ENCODE peak calls at places on chromosome 17, in nine cellular contexts. Q is fibroblast of the aortic adventitia, O is suprapubic skin, B is IMR-90, Z is PC-3, F is esophagus squamous epithelium, N is astrocyte of the cerebellum, G is fibroblast of lung, T is thoracic aorta. Y is an unnamed sample.

GRCh38 chr17:57638284-57638683 is 106.8 kb downstream of the CCDC182 start:
- DNase-seq in Q (no peak), O (no peak), B (no peak), Z (no peak), F (no peak), N (no peak), G (no peak), T (no peak), Y (no peak)

GRCh38 chr17:51507444-51507843 is 247.1 kb downstream of the UTP18 start:
- DNase-seq in Q (no peak), O (no peak), B (no peak), Z (no peak), F (no peak), N (no peak), G (no peak), T (no peak), Y (no peak)

GRCh38 chr17:5111402-5112204 is at the start of gene ZNF232:
- DNase-seq in Q (peak), O (peak), B (peak), Z (peak), F (peak), N (peak), G (peak), T (peak), Y (peak)

GRCh38 chr17:60095830-60096229 is 17.1 kb upstream of the HEATR6 start:
- DNase-seq in Q (no peak), O (no peak), B (no peak), Z (no peak), F (no peak), N (no peak), G (no peak), T (no peak), Y (no peak)

GRCh38 chr17:76736349-76737081 is 616 bp downstream of the SRSF2 start:
- DNase-seq in Q (peak), O (peak), B (peak), Z (no peak), F (no peak), N (no peak), G (peak), T (no peak), Y (no peak)

GRCh38 chr17:74842599-74843351 is 16.9 kb downstream of the GRIN2C start:
- DNase-seq in Q (peak), O (no peak), B (peak), Z (peak), F (no peak), N (no peak), G (peak), T (no peak), Y (no peak)

GRCh38 chr17:20045476-20045875 is 36.3 kb downstream of the SPECC1 start:
- DNase-seq in Q (no peak), O (no peak), B (no peak), Z (no peak), F (no peak), N (no peak), G (no peak), T (no peak), Y (no peak)

GRCh38 chr17:61414141-61414935 is 14.7 kb downstream of the TBX2 start:
- DNase-seq in Q (no peak), O (peak), B (no peak), Z (peak), F (no peak), N (no peak), G (peak), T (no peak), Y (no peak)

GRCh38 chr17:13490906-13491502 is 110.7 kb downstream of the HS3ST3A1 start:
- DNase-seq in Q (no peak), O (no peak), B (peak), Z (no peak), F (no peak), N (no peak), G (no peak), T (no peak), Y (no peak)

GRCh38 chr17:10059684-10060211 is 138.7 kb downstream of the GAS7 start:
- DNase-seq in Q (peak), O (peak), B (peak), Z (no peak), F (no peak), N (no peak), G (peak), T (no peak), Y (peak)

GRCh38 chr17:7438050-7438614 is 1.2 kb upstream of the FGF11 start:
- DNase-seq in Q (no peak), O (peak), B (no peak), Z (no peak), F (no peak), N (no peak), G (no peak), T (no peak), Y (no peak)

GRCh38 chr17:21129023-21129681 is 2.4 kb downstream of the DHRS7B start:
- DNase-seq in Q (peak), O (no peak), B (peak), Z (peak), F (no peak), N (peak), G (peak), T (no peak), Y (no peak)

GRCh38 chr17:39791296-39791992 is 53.7 kb downstream of the GRB7 start:
- DNase-seq in Q (no peak), O (no peak), B (no peak), Z (no peak), F (no peak), N (no peak), G (no peak), T (no peak), Y (no peak)

GRCh38 chr17:80927791-80928216 is 63.8 kb upstream of the CHMP6 start:
- DNase-seq in Q (no peak), O (no peak), B (peak), Z (no peak), F (no peak), N (peak), G (no peak), T (no peak), Y (no peak)

GRCh38 chr17:8163978-8164814 is 1.4 kb upstream of the VAMP2 start:
- DNase-seq in Q (peak), O (peak), B (peak), Z (no peak), F (no peak), N (no peak), G (peak), T (no peak), Y (no peak)

GRCh38 chr17:78387982-78388941 is 9.8 kb downstream of the PGS1 start:
- DNase-seq in Q (peak), O (no peak), B (peak), Z (no peak), F (no peak), N (no peak), G (peak), T (no peak), Y (peak)

GRCh38 chr17:9169116-9169515 is 147.8 kb downstream of the NTN1 start:
- DNase-seq in Q (no peak), O (no peak), B (no peak), Z (peak), F (no peak), N (no peak), G (no peak), T (no peak), Y (no peak)

GRCh38 chr17:41308251-41308917 is 725 bp downstream of the KRTAP16-1 start:
- DNase-seq in Q (no peak), O (peak), B (no peak), Z (no peak), F (peak), N (no peak), G (no peak), T (no peak), Y (no peak)

GRCh38 chr17:6752068-6752909 is 3.6 kb upstream of the XAF1 start:
- DNase-seq in Q (peak), O (peak), B (peak), Z (peak), F (no peak), N (peak), G (peak), T (peak), Y (no peak)

GRCh38 chr17:74981979-74982662 is 5.3 kb upstream of the CDR2L start:
- DNase-seq in Q (peak), O (peak), B (peak), Z (peak), F (no peak), N (no peak), G (peak), T (peak), Y (no peak)

GRCh38 chr17:15955793-15956541 is 11.0 kb downstream of the ADORA2B start:
- DNase-seq in Q (no peak), O (no peak), B (no peak), Z (no peak), F (no peak), N (no peak), G (no peak), T (no peak), Y (no peak)

GRCh38 chr17:47280072-47280811 is 26.6 kb downstream of the ITGB3 start:
- DNase-seq in Q (no peak), O (no peak), B (peak), Z (no peak), F (no peak), N (no peak), G (no peak), T (no peak), Y (no peak)

GRCh38 chr17:19876524-19877161 is 8.9 kb upstream of the ULK2 start:
- DNase-seq in Q (no peak), O (peak), B (no peak), Z (no peak), F (no peak), N (no peak), G (no peak), T (no peak), Y (no peak)

GRCh38 chr17:61200349-61200735 is 199.3 kb upstream of the TBX2 start:
- DNase-seq in Q (no peak), O (no peak), B (peak), Z (peak), F (no peak), N (no peak), G (peak), T (no peak), Y (no peak)

GRCh38 chr17:7260151-7260550 is 2.1 kb downstream of the CLDN7 start:
- DNase-seq in Q (no peak), O (no peak), B (no peak), Z (no peak), F (no peak), N (no peak), G (no peak), T (no peak), Y (no peak)

GRCh38 chr17:63477471-63478440 is 895 bp downstream of the ACE start:
- DNase-seq in Q (no peak), O (no peak), B (no peak), Z (peak), F (no peak), N (no peak), G (no peak), T (no peak), Y (no peak)

GRCh38 chr17:60534613-60535157 is 8.6 kb upstream of the APPBP2 start:
- DNase-seq in Q (no peak), O (no peak), B (no peak), Z (no peak), F (no peak), N (no peak), G (no peak), T (no peak), Y (no peak)

GRCh38 chr17:66411498-66411897 is 109.1 kb downstream of the PRKCA start:
- DNase-seq in Q (no peak), O (no peak), B (no peak), Z (no peak), F (no peak), N (no peak), G (no peak), T (no peak), Y (no peak)

GRCh38 chr17:80071116-80071980 is 30.0 kb upstream of the GAA start:
- DNase-seq in Q (peak), O (no peak), B (peak), Z (no peak), F (no peak), N (peak), G (peak), T (peak), Y (no peak)

GRCh38 chr17:6269474-6269873 is 165.4 kb downstream of the AIPL1 start:
- DNase-seq in Q (peak), O (no peak), B (peak), Z (peak), F (no peak), N (peak), G (peak), T (no peak), Y (no peak)

GRCh38 chr17:83109386-83109785 is 30.0 kb downstream of the METRNL start:
- DNase-seq in Q (no peak), O (no peak), B (no peak), Z (no peak), F (no peak), N (no peak), G (no peak), T (no peak), Y (no peak)

GRCh38 chr17:83111516-83112282 is 32.3 kb downstream of the METRNL start:
- DNase-seq in Q (no peak), O (no peak), B (no peak), Z (no peak), F (no peak), N (no peak), G (no peak), T (no peak), Y (no peak)

GRCh38 chr17:83108709-83109108 is 29.3 kb downstream of the METRNL start:
- DNase-seq in Q (no peak), O (no peak), B (no peak), Z (no peak), F (no peak), N (no peak), G (no peak), T (no peak), Y (no peak)

GRCh38 chr17:83109793-83110645 is 30.6 kb downstream of the METRNL start:
- DNase-seq in Q (peak), O (peak), B (peak), Z (peak), F (peak), N (peak), G (peak), T (peak), Y (no peak)

DNA sequence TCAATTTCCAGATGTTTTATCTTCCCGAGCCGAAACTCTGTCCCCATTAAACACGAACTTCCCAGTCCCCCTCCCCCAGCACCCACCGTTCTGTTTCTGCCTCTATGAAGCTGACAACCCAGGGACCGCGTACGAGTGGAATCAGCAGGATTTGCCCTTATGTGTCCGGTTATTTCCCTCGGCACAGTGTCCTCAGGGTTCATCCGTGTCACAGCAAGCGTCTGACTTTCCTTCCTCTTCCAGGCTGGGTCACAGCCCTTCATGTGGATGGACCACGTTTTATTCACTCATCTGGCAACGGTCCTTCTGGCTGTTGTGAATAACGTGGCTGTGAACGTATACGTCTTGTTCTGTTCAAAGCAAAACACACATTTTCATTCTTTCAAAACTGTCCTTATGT is 31.3 kb downstream of the METRNL start:
- DNase-seq in Q (peak), O (no peak), B (peak), Z (no peak), F (no peak), N (no peak), G (peak), T (no peak), Y (no peak)
- H3K4me3 ChIP-seq in Q (peak), O (peak), B (no peak), Z (peak), F (peak), N (no peak), G (peak), T (peak), Y (no peak)

DNA sequence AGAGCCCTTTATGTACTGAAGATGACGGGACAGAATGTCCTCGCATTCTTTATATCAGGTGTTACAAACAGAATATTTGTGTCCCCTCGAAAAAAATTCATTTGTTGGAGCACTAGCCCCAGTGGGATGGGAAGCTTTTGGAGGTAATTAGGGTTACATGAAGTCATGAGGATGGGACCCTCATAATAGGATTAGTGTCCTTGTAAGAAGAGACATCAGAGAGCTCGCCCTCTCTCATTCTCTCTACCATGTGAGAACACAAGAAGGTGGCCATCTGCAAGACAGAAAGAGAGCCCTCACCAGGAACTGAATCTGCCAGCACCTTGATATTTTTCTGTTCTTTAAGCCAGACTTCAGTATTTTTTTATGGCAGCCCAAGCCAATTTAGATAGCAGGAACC is 72.4 kb downstream of the SLC39A11 start:
- DNase-seq in Q (no peak), O (no peak), B (no peak), Z (no peak), F (no peak), N (no peak), G (no peak), T (no peak), Y (no peak)
- TF ChIP-seq CTCF in Q (no peak), O (no peak), B (no peak), Z (no peak), F (no peak), N (no peak), G (no peak), T (no peak), Y (no peak)

GRCh38 chr17:42673885-42674754 is 2.7 kb downstream of the PLEKHH3 start:
- DNase-seq in Q (peak), O (peak), B (peak), Z (no peak), F (no peak), N (no peak), G (peak), T (no peak), Y (no peak)
- H3K4me3 ChIP-seq in Q (peak), O (peak), B (peak), Z (peak), F (peak), N (peak), G (peak), T (peak), Y (peak)

GRCh38 chr17:37768438-37768837 is 23.6 kb upstream of the HNF1B start:
- DNase-seq in Q (no peak), O (no peak), B (no peak), Z (no peak), F (no peak), N (no peak), G (no peak), T (no peak), Y (no peak)

GRCh38 chr17:37774508-37774907 is 29.6 kb upstream of the HNF1B start:
- DNase-seq in Q (no peak), O (no peak), B (no peak), Z (no peak), F (no peak), N (no peak), G (no peak), T (no peak), Y (peak)

GRCh38 chr17:37772982-37773381 is 28.1 kb upstream of the HNF1B start:
- DNase-seq in Q (no peak), O (no peak), B (no peak), Z (no peak), F (no peak), N (no peak), G (no peak), T (no peak), Y (no peak)

GRCh38 chr17:37769050-37769449 is 24.2 kb upstream of the HNF1B start:
- DNase-seq in Q (no peak), O (no peak), B (no peak), Z (no peak), F (no peak), N (no peak), G (no peak), T (no peak), Y (no peak)

DNA sequence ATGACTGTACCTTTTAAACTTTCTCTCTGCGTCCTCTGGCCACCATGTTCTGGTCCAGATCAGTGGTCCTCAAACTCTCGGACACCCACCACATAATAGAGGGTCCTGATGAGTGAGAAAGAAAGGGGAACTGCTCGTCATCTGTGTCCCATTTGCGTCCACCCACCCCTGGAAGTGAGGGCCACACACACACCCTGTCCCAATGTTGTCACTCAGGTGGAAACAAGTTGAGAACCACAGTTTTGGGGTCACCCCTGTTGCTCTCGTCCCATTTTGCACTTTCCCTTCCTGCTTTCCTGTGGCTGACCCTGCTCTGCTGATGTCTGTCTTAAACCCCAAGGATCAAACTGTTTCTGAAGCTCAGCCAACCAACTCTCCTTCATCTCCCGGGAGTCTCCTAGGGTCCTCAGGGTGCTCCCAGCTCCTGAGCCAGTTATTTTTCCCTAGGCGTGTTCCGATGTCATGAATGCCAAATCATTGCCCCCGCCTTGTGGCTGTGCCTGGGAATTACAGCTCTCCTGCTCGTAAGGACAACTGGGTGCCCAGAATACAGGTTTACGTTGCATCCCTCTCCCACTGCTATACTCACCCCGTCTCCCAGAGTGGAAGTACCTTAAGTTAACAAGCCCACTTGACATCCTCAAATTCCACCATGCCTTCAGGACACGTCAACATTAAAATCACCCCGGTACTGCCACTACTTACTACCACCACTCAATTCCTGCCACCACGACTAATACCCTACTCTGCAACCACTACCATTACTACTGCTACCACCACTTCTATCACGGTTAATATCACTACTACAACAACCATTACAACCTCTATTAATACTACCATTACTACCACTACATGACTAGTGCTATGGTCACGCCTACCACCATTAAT is 26.0 kb upstream of the HNF1B start:
- DNase-seq in Q (peak), O (no peak), B (peak), Z (peak), F (no peak), N (peak), G (peak), T (no peak), Y (no peak)
- TF ChIP-seq CTCF in Q (peak), O (peak), B (peak), Z (peak), F (no peak), N (peak), G (peak), T (peak), Y (peak)

GRCh38 chr17:34254146-34254545 is 939 bp upstream of the CCL2 start:
- DNase-seq in Q (peak), O (no peak), B (peak), Z (no peak), F (no peak), N (no peak), G (peak), T (no peak), Y (no peak)
- H3K4me3 ChIP-seq in Q (peak), O (no peak), B (no peak), Z (no peak), F (peak), N (no peak), G (no peak), T (peak), Y (no peak)

GRCh38 chr17:68293490-68294195 is 2.3 kb downstream of the ARSG start:
- DNase-seq in Q (no peak), O (no peak), B (no peak), Z (no peak), F (no peak), N (no peak), G (no peak), T (no peak), Y (no peak)

GRCh38 chr17:68290955-68291835 is at the start of the genes ARSG and SLC16A6:
- DNase-seq in Q (no peak), O (no peak), B (peak), Z (peak), F (no peak), N (no peak), G (peak), T (no peak), Y (peak)

GRCh38 chr17:68294196-68294555 is 2.9 kb downstream of the ARSG start:
- DNase-seq in Q (no peak), O (no peak), B (no peak), Z (no peak), F (no peak), N (no peak), G (no peak), T (no peak), Y (no peak)

GRCh38 chr17:68291836-68292688 is 767 bp downstream of the ARSG start:
- DNase-seq in Q (peak), O (peak), B (peak), Z (peak), F (peak), N (no peak), G (peak), T (no peak), Y (peak)

DNA sequence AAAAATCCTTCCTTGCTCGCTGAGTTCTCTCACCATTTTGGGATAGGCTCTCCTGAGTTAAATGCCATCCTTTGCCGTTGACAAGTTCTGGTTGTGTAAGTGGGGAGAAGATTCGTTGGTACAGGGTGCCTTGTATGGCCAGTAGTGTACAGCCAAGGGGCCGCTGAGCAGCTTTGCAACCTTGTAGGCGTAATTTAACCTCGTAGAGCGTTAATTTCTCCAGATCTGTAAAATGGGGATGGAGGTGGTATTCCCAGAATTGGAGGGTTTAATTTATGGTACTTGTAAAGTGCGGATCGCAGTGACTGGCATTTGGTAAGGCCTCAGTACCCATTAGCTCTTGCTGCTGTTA is 1.4 kb downstream of the ARSG start:
- DNase-seq in Q (no peak), O (no peak), B (no peak), Z (no peak), F (no peak), N (no peak), G (no peak), T (no peak), Y (no peak)
- TF ChIP-seq CTCF in Q (no peak), O (no peak), B (no peak), Z (no peak), F (no peak), N (no peak), G (no peak), T (no peak), Y (no peak)

Y was measured in GM12864.